ENCODE peak calls at places on chromosome 21, in nine cellular contexts. V is HFFc6; U is MCF 10A; D is central memory CD4-positive, alpha-beta T cell; C is activated naive CD4-positive, alpha-beta T cell treated with anti-CD3 and anti-CD28 coated beads for 36 hours; N is substantia nigra; G is 8988T; P is activated B cell treated with CpG ODN at 0.5 μM for 24 hours; E is H1. Q is an unnamed sample.

GRCh38 chr21:42350899-42351543 is at the start of gene TFF2:
- DNase-seq in V (no peak), U (no peak), D (no peak), C (no peak), N (no peak), G (no peak), P (peak), E (peak), Q (no peak)

GRCh38 chr21:25717491-25718139 is 17.1 kb downstream of the ATP5PF start:
- DNase-seq in V (peak), U (peak), D (no peak), C (no peak), N (no peak), G (no peak), P (no peak), E (no peak), Q (no peak)

GRCh38 chr21:45934071-45934470 is 47.5 kb upstream of the COL6A1 start:
- DNase-seq in V (no peak), U (no peak), D (no peak), C (no peak), N (no peak), G (no peak), P (no peak), E (no peak), Q (no peak)

GRCh38 chr21:40631201-40631600 is 215.8 kb downstream of the DSCAM start:
- DNase-seq in V (peak), U (no peak), D (no peak), C (no peak), N (no peak), G (no peak), P (no peak), E (no peak), Q (no peak)

GRCh38 chr21:42480736-42481135 is 15.3 kb downstream of the RSPH1 start:
- DNase-seq in V (no peak), U (no peak), D (no peak), C (no peak), N (no peak), G (no peak), P (no peak), E (no peak), Q (no peak)

GRCh38 chr21:26544208-26544607 is 28.9 kb downstream of the CYYR1 start:
- DNase-seq in V (no peak), U (no peak), D (no peak), C (no peak), N (no peak), G (no peak), P (no peak), E (no peak), Q (no peak)

GRCh38 chr21:16345757-16346156 is 616.0 kb downstream of the USP25 start:
- DNase-seq in V (no peak), U (no peak), D (no peak), C (no peak), N (no peak), G (no peak), P (no peak), E (no peak), Q (no peak)

GRCh38 chr21:31604591-31605190 is 54.8 kb upstream of the SOD1 start:
- DNase-seq in V (peak), U (peak), D (peak), C (peak), N (peak), G (peak), P (peak), E (peak), Q (peak)

GRCh38 chr21:32626633-32627196 is 14.5 kb upstream of the CFAP298 start:
- DNase-seq in V (peak), U (peak), D (no peak), C (no peak), N (no peak), G (no peak), P (no peak), E (no peak), Q (no peak)

GRCh38 chr21:38267136-38267535 is 10.3 kb downstream of the KCNJ15 start:
- DNase-seq in V (no peak), U (no peak), D (no peak), C (no peak), N (no peak), G (no peak), P (no peak), E (no peak), Q (no peak)

GRCh38 chr21:33042812-33043211 is 17.1 kb downstream of the OLIG2 start:
- DNase-seq in V (peak), U (peak), D (no peak), C (no peak), N (no peak), G (no peak), P (no peak), E (no peak), Q (no peak)

GRCh38 chr21:46322351-46323226 is 1.1 kb downstream of the C21orf58 start:
- DNase-seq in V (peak), U (peak), D (no peak), C (peak), N (no peak), G (no peak), P (no peak), E (peak), Q (no peak)

GRCh38 chr21:46411236-46411635 is 47.5 kb upstream of the DIP2A start:
- DNase-seq in V (no peak), U (no peak), D (no peak), C (no peak), N (no peak), G (no peak), P (no peak), E (no peak), Q (no peak)